ENCODE peak calls at places on chromosomes 2 and 18, in six cellular contexts. G, L, X, F, S and R are unnamed samples.

GRCh38 chr18:76428396-76429261 is 66.4 kb downstream of the ZNF516 start:
- DNase-seq in G (no peak), L (no peak), X (no peak), F (no peak), S (no peak), R (no peak)

GRCh38 chr18:77250926-77251729 is 1.5 kb downstream of the GALR1 start:
- DNase-seq in G (no peak), L (no peak), X (no peak), F (no peak), S (no peak), R (no peak)

GRCh38 chr2:203811491-203812221 is 55.9 kb upstream of the CTLA4 start:
- DNase-seq in G (peak), L (no peak), X (peak), F (peak), S (no peak), R (peak)

GRCh38 chr18:12032786-12033642 is 51.7 kb downstream of the IMPA2 start:
- DNase-seq in G (no peak), L (no peak), X (peak), F (no peak), S (no peak), R (no peak)

GRCh38 chr18:75439356-75439755 is 11.9 kb upstream of the SMIM21 start:
- DNase-seq in G (no peak), L (no peak), X (no peak), F (no peak), S (no peak), R (no peak)

GRCh38 chr2:204436267-204436666 is 109.0 kb upstream of the PARD3B start:
- DNase-seq in G (no peak), L (no peak), X (no peak), F (no peak), S (no peak), R (no peak)

GRCh38 chr2:218291934-218292699 is at the start of gene TMBIM1:
- DNase-seq in G (peak), L (peak), X (peak), F (no peak), S (peak), R (peak)

GRCh38 chr2:151930042-151930441 is 101.8 kb upstream of the ARL5A start:
- DNase-seq in G (no peak), L (no peak), X (no peak), F (no peak), S (no peak), R (no peak)

GRCh38 chr2:229715895-229716507 is 1.6 kb upstream of the DNER start:
- DNase-seq in G (no peak), L (no peak), X (no peak), F (no peak), S (no peak), R (no peak)

GRCh38 chr18:44712025-44712424 is 31.3 kb downstream of the SETBP1 start:
- DNase-seq in G (no peak), L (no peak), X (no peak), F (no peak), S (no peak), R (no peak)

GRCh38 chr2:232637832-232638231 is 4.4 kb downstream of the EFHD1 start:
- DNase-seq in G (no peak), L (no peak), X (no peak), F (no peak), S (no peak), R (no peak)

GRCh38 chr2:85189606-85190270 is 56.5 kb downstream of the TCF7L1 start:
- DNase-seq in G (no peak), L (no peak), X (no peak), F (no peak), S (no peak), R (no peak)

GRCh38 chr2:161004379-161004778 is 155.8 kb upstream of the TANK start:
- DNase-seq in G (no peak), L (no peak), X (peak), F (no peak), S (no peak), R (no peak)

GRCh38 chr18:26549103-26549485 is 741 bp upstream of the KCTD1 start:
- DNase-seq in G (no peak), L (no peak), X (no peak), F (no peak), S (peak), R (no peak)

GRCh38 chr2:6773007-6773693 is 92.6 kb downstream of the CMPK2 start:
- DNase-seq in G (peak), L (peak), X (peak), F (peak), S (peak), R (peak)